ENCODE peak calls at places on chromosomes 6 and 20, in eight cellular contexts. S is stomach; L is A549; E is activated CD4-positive, alpha-beta T cell treated with anti-CD3 and anti-CD28 coated beads, Interleukin-2, amount 50 U/mL, for 1 hour; G is activated naive CD4-positive, alpha-beta T cell treated with anti-CD3 and anti-CD28 coated beads for 36 hours; H is WERI-Rb-1; Y is T-cell; O is posterior vena cava. I is an unnamed sample.
A peak's percentile ranks its signal among the peaks of the same experiment; 100 is the strongest.

GRCh38 chr6:30175765-30176164 is 12.4 kb downstream of the TRIM15 start:
- DNase-seq in S (no peak), L (no peak), E (no peak), G (no peak), H (peak; percentile 84), Y (no peak), O (no peak), I (no peak)

GRCh38 chr6:30578051-30578450 is 6.8 kb downstream of the ABCF1 start:
- DNase-seq in S (no peak), L (no peak), E (no peak), G (no peak), H (no peak), Y (no peak), O (no peak), I (no peak)

GRCh38 chr6:35611235-35611634 is 77.5 kb downstream of the FKBP5 start:
- DNase-seq in S (no peak), L (no peak), E (no peak), G (peak; percentile 65), H (no peak), Y (no peak), O (no peak), I (no peak)

GRCh38 chr20:35618372-35619131 is 2.9 kb downstream of the SPAG4 start:
- DNase-seq in S (no peak), L (no peak), E (no peak), G (peak; percentile 38), H (peak; percentile 30), Y (peak; percentile 8), O (no peak), I (no peak)

GRCh38 chr6:28134015-28134414 is 7.7 kb upstream of the ZKSCAN8 start:
- DNase-seq in S (no peak), L (peak; percentile 47), E (no peak), G (peak; percentile 57), H (peak; percentile 65), Y (no peak), O (no peak), I (no peak)

GRCh38 chr6:167513763-167514162 is 188.9 kb downstream of the TTLL2 start:
- DNase-seq in S (no peak), L (no peak), E (no peak), G (no peak), H (no peak), Y (no peak), O (no peak), I (no peak)

GRCh38 chr6:107665386-107665785 is 158.7 kb downstream of the SCML4 start:
- DNase-seq in S (no peak), L (no peak), E (no peak), G (no peak), H (no peak), Y (no peak), O (no peak), I (no peak)

GRCh38 chr6:165571068-165571682 is 91.9 kb downstream of the PDE10A start:
- DNase-seq in S (no peak), L (no peak), E (no peak), G (no peak), H (no peak), Y (no peak), O (no peak), I (no peak)

GRCh38 chr20:19212524-19213502 is at the start of gene SLC24A3:
- DNase-seq in S (peak; percentile 83), L (peak; percentile 51), E (no peak), G (peak; percentile 58), H (peak; percentile 50), Y (no peak), O (peak; percentile 93), I (no peak)

GRCh38 chr6:15279047-15279661 is 33.3 kb downstream of the JARID2 start:
- DNase-seq in S (no peak), L (no peak), E (no peak), G (no peak), H (no peak), Y (no peak), O (no peak), I (no peak)